ENCODE peak calls at places on chromosome 12, in nine cellular contexts. S is stomach, P is ovary, R is uterus, O is K562, Z is A549, F is HepG2, T is heart left ventricle, Y is breast epithelium. N is an unnamed sample.

GRCh38 chr12:43789941-43790340 is 16.2 kb downstream of the TWF1 start:
- DNase-seq in S (no peak), P (no peak), R (no peak), O (peak; percentile 10), Z (no peak), F (no peak), T (no peak), Y (no peak), N (no peak)

GRCh38 chr12:122385171-122386041 is 37.1 kb downstream of the CLIP1 start:
- DNase-seq in S (no peak), P (no peak), R (no peak), O (no peak), Z (no peak), F (no peak), T (no peak), Y (no peak), N (no peak)

GRCh38 chr12:4435537-4435936 is 10.1 kb downstream of the FGF6 start:
- DNase-seq in S (no peak), P (no peak), R (no peak), O (no peak), Z (peak; percentile 13), F (no peak), T (no peak), Y (no peak), N (no peak)

GRCh38 chr12:108642899-108643654 is 9.4 kb upstream of the SELPLG start:
- DNase-seq in S (no peak), P (no peak), R (no peak), O (no peak), Z (no peak), F (no peak), T (no peak), Y (no peak), N (no peak)

GRCh38 chr12:47832263-47832933 is 12.7 kb upstream of the HDAC7 start:
- DNase-seq in S (no peak), P (no peak), R (no peak), O (no peak), Z (no peak), F (no peak), T (no peak), Y (no peak), N (no peak)

GRCh38 chr12:95624544-95624943 is 73.3 kb upstream of the USP44 start:
- DNase-seq in S (peak; percentile 36), P (no peak), R (no peak), O (no peak), Z (peak; percentile 37), F (peak; percentile 28), T (no peak), Y (no peak), N (no peak)

GRCh38 chr12:70577283-70577634 is 60.0 kb downstream of the PTPRB start:
- DNase-seq in S (no peak), P (no peak), R (no peak), O (no peak), Z (no peak), F (no peak), T (no peak), Y (no peak), N (no peak)

GRCh38 chr12:14618990-14619389 is 51.3 kb upstream of the PLBD1 start:
- DNase-seq in S (no peak), P (no peak), R (no peak), O (peak; percentile 9), Z (peak; percentile 37), F (no peak), T (peak; percentile 11), Y (no peak), N (no peak)

GRCh38 chr12:120199595-120200306 is 1.2 kb downstream of the RPLP0 start:
- DNase-seq in S (no peak), P (no peak), R (peak; percentile 59), O (peak; percentile 54), Z (no peak), F (no peak), T (no peak), Y (no peak), N (no peak)

GRCh38 chr12:92987846-92988621 is 58.9 kb upstream of the EEA1 start:
- DNase-seq in S (no peak), P (no peak), R (no peak), O (no peak), Z (no peak), F (peak; percentile 45), T (no peak), Y (no peak), N (no peak)

GRCh38 chr12:108838194-108839010 is 19.0 kb downstream of the SSH1 start:
- DNase-seq in S (peak; percentile 72), P (peak; percentile 77), R (peak; percentile 90), O (peak; percentile 89), Z (peak; percentile 99), F (peak; percentile 80), T (peak; percentile 93), Y (peak; percentile 93), N (peak; percentile 89)

GRCh38 chr12:101828463-101829196 is 2.1 kb downstream of the GNPTAB start:
- DNase-seq in S (no peak), P (no peak), R (no peak), O (peak; percentile 12), Z (no peak), F (no peak), T (no peak), Y (no peak), N (no peak)

GRCh38 chr12:62715086-62715786 is 219.7 kb downstream of the PPM1H start:
- DNase-seq in S (no peak), P (peak; percentile 68), R (peak; percentile 35), O (no peak), Z (no peak), F (no peak), T (no peak), Y (no peak), N (no peak)

GRCh38 chr12:127280393-127281275 is 986.3 kb upstream of the TMEM132C start:
- DNase-seq in S (peak; percentile 72), P (peak; percentile 44), R (no peak), O (peak; percentile 85), Z (peak; percentile 54), F (peak; percentile 4), T (peak; percentile 11), Y (no peak), N (no peak)

GRCh38 chr12:107894589-107894988 is 120.1 kb downstream of the ASCL4 start:
- DNase-seq in S (no peak), P (no peak), R (no peak), O (no peak), Z (no peak), F (no peak), T (no peak), Y (no peak), N (no peak)

GRCh38 chr12:49956663-49957569 is 4.8 kb upstream of the AQP5 start:
- DNase-seq in S (no peak), P (no peak), R (no peak), O (no peak), Z (no peak), F (no peak), T (no peak), Y (no peak), N (no peak)

GRCh38 chr12:131723532-131723931 is 12.6 kb downstream of the SFSWAP start:
- DNase-seq in S (no peak), P (no peak), R (no peak), O (no peak), Z (no peak), F (no peak), T (no peak), Y (no peak), N (no peak)

GRCh38 chr12:133080051-133080618 is 588 bp upstream of the ZNF140 start:
- DNase-seq in S (peak; percentile 97), P (peak; percentile 98), R (peak; percentile 98), O (peak; percentile 96), Z (peak; percentile 99), F (peak; percentile 98), T (peak; percentile 99), Y (peak; percentile 99), N (peak; percentile 98)
- H3K9me3 ChIP-seq in S (peaks cover 84% of the 10 kb centered on the region), P (peaks cover 9% of the 10 kb centered on the region), R (no peaks in the 10 kb centered on the region), O (peaks cover 22% of the 10 kb centered on the region), Z (peaks cover 89% of the 10 kb centered on the region), F (peaks cover 77% of the 10 kb centered on the region), T (peaks cover 83% of the 10 kb centered on the region), Y (peaks cover 83% of the 10 kb centered on the region), N (peaks cover 4% of the 10 kb centered on the region)

DNA sequence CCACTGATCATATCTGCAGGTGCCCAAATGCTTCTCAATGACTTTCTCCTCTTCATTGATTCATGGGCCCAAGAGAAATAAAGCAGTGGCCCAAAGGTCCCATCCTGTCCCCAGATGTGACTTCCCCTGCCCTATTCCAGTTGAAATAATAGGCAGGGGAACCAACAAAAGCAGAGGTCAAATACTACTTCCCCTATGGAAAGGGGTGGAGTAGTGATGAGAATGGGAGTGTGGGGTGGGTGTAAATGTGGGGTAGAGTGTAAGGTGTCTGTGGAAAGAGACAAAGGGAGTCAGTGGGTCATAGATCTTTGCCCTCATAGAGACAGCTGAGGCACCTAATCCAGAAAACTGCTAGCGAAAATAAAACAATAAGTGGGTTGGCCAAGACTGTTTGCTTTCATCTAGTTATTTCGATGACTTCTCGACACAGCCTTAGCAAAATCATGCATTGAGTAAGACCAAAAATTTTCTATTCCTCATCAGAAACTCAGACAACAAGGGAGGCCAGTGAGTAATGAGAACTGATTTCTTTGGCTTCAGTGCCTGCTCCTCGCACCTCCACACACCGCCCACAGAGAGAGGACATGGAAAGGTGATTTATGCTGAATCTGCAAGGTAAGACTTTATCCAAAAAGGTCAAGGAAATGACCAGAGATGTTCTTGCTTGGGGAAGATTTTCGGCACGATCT is 10.9 kb upstream of the IL22 start:
- DNase-seq in S (no peak), P (no peak), R (no peak), O (no peak), Z (no peak), F (no peak), T (no peak), Y (no peak), N (no peak)
- H3K4me1 ChIP-seq in S (no peaks in the 10 kb centered on the region), P (no peaks in the 10 kb centered on the region), R (no peaks in the 10 kb centered on the region), O (no peaks in the 10 kb centered on the region), Z (no peaks in the 10 kb centered on the region), F (no peaks in the 10 kb centered on the region), T (no peaks in the 10 kb centered on the region), Y (no peaks in the 10 kb centered on the region), N (no peaks in the 10 kb centered on the region)

DNA sequence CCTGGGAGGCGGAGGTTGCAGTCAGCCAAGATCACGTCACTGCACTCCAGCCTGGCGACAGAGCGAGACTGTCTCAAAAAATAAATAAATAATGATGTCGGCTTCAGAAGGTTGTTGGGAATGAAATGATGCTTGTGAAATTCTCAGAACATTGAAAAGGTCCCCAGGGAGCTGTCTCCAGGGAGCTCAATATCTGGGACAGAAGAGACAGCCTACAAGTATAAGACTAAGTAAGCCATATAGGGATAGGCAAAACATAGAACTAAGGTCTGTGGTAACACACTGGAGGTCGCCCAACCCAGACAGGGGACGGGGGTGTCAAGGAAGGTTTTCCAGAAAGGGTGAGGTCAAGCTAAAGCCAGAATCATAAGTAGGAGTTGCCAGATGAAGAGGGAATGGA is 29.5 kb upstream of the HSPB8 start:
- DNase-seq in S (no peak), P (no peak), R (no peak), O (no peak), Z (no peak), F (no peak), T (peak; percentile 25), Y (no peak), N (no peak)
- TF ChIP-seq POLR2A in S (no peak), P (no peak), R (no peak), O (no peak), Z (no peak), F (no peak), T (no peak), Y (no peak), N (no peak)

DNA sequence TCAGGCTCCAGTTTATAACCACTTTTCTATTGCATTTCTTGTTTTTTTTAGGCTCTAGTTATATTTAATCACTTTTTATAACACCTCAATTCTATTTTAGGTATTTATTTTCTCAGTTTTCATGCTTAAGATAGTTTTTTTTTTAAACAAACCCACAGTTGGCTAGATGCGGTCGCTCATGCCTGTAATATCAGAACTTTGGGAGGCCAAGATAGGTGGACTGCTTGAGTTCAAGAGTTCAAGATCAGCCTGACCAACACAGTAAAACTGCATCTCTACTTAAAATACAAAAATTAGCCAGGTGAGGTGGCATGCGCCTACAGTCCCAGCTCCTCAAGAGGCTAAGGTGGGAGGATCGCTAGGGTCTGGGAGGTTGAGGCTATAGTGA is 93.0 kb downstream of the PPP1R12A start:
- DNase-seq in S (no peak), P (no peak), R (no peak), O (no peak), Z (no peak), F (no peak), T (no peak), Y (no peak), N (no peak)
- H3K9me3 ChIP-seq in S (peaks cover 16% of the 10 kb centered on the region), P (no peaks in the 10 kb centered on the region), R (no peaks in the 10 kb centered on the region), O (peaks cover 16% of the 10 kb centered on the region), Z (peaks cover 24% of the 10 kb centered on the region), F (peaks cover 24% of the 10 kb centered on the region), T (peaks cover 9% of the 10 kb centered on the region), Y (peaks cover 10% of the 10 kb centered on the region), N (no peaks in the 10 kb centered on the region)

N was measured in prostate gland.